ENCODE peak calls at places on chromosomes 7 and 10, in six cellular contexts. I, J, L, U, V and W are unnamed samples.
A peak's percentile ranks its signal among the peaks of the same experiment; 100 is the strongest.

GRCh38 chr7:44305564-44306507 is 19.6 kb downstream of the CAMK2B start:
- DNase-seq in V (no peak), U (no peak), J (no peak), L (no peak), I (no peak), W (no peak)

GRCh38 chr10:5775705-5776104 is 37.5 kb downstream of the GDI2 start:
- DNase-seq in J (no peak), V (peak; percentile 37), I (no peak), L (peak; percentile 83), U (peak; percentile 94), W (no peak)

GRCh38 chr7:159099217-159099655 is 45.4 kb downstream of the VIPR2 start:
- DNase-seq in U (no peak), I (no peak), J (no peak), V (no peak), L (no peak), W (no peak)

GRCh38 chr7:87566311-87566710 is 34.4 kb downstream of the ABCB1 start:
- DNase-seq in I (no peak), J (no peak), V (no peak), U (no peak), L (no peak), W (no peak)

GRCh38 chr10:87546971-87547413 is 42.3 kb downstream of the MINPP1 start:
- DNase-seq in V (no peak), U (no peak), L (no peak), J (no peak), I (no peak), W (no peak)

GRCh38 chr7:111085356-111085755 is 5.6 kb upstream of the LRRN3 start:
- DNase-seq in L (no peak), I (no peak), J (no peak), U (no peak), V (no peak), W (no peak)

GRCh38 chr7:98831641-98832221 is 38.1 kb downstream of the TMEM130 start:
- DNase-seq in I (no peak), U (peak; percentile 45), L (peak; percentile 19), V (peak; percentile 12), J (peak; percentile 24), W (no peak)

GRCh38 chr7:46165281-46165680 is 244.2 kb upstream of the IGFBP3 start:
- DNase-seq in V (no peak), I (no peak), L (no peak), U (no peak), J (no peak), W (no peak)

GRCh38 chr7:98230746-98231471 is 19.7 kb downstream of the BHLHA15 start:
- DNase-seq in L (no peak), V (no peak), J (no peak), U (no peak), I (no peak), W (no peak)

GRCh38 chr10:34292675-34293074 is 522.4 kb downstream of the PARD3 start:
- DNase-seq in U (no peak), V (no peak), I (no peak), L (no peak), J (no peak), W (peak; percentile 12)

GRCh38 chr7:13907824-13908223 is 81.6 kb downstream of the ETV1 start:
- DNase-seq in V (no peak), L (no peak), J (no peak), U (no peak), I (no peak), W (no peak)

GRCh38 chr7:11203688-11204087 is 230.0 kb downstream of the PHF14 start:
- DNase-seq in I (no peak), L (no peak), V (peak; percentile 13), U (no peak), J (no peak), W (no peak)

GRCh38 chr7:127997226-127997922 is 33.9 kb downstream of the LRRC4 start:
- DNase-seq in I (no peak), L (no peak), V (no peak), U (no peak), J (no peak), W (no peak)

GRCh38 chr7:155052982-155053381 is 17.1 kb upstream of the HTR5A start:
- DNase-seq in I (no peak), U (no peak), J (no peak), V (no peak), L (no peak), W (no peak)

GRCh38 chr7:20558963-20559716 is 56.3 kb upstream of the ABCB5 start:
- DNase-seq in L (no peak), U (no peak), V (no peak), I (no peak), J (no peak), W (no peak)

GRCh38 chr10:3895045-3895609 is 110.1 kb upstream of the KLF6 start:
- DNase-seq in I (no peak), V (no peak), J (no peak), L (no peak), U (no peak), W (no peak)

GRCh38 chr10:35517431-35518181 is 87.5 kb upstream of the GJD4 start:
- DNase-seq in L (no peak), J (no peak), U (no peak), V (no peak), I (no peak), W (no peak)

GRCh38 chr7:116652793-116653192 is 19.2 kb upstream of the MET start:
- DNase-seq in L (no peak), I (no peak), U (no peak), V (no peak), J (no peak), W (no peak)

GRCh38 chr10:121702351-121703320 is 104.4 kb upstream of the FGFR2 start:
- DNase-seq in I (no peak), J (no peak), V (no peak), U (no peak), L (no peak), W (no peak)

GRCh38 chr10:95319239-95319638 is 28.4 kb upstream of the PDLIM1 start:
- DNase-seq in U (no peak), I (no peak), L (no peak), J (no peak), V (no peak), W (no peak)

GRCh38 chr7:149799397-149800168 is 26.2 kb upstream of the ZNF467 start:
- DNase-seq in J (peak; percentile 62), L (peak; percentile 70), I (no peak), U (peak; percentile 45), V (peak; percentile 54), W (no peak)

GRCh38 chr7:117053407-117053806 is 100.1 kb downstream of the ST7 start:
- DNase-seq in L (no peak), J (no peak), V (no peak), I (no peak), U (no peak), W (no peak)

GRCh38 chr10:93465806-93466675 is 16.1 kb downstream of the MYOF start:
- DNase-seq in J (peak; percentile 87), I (peak; percentile 81), U (no peak), L (no peak), V (peak; percentile 87), W (no peak)

GRCh38 chr7:5422324-5423271 is 1.0 kb downstream of the TNRC18 start:
- DNase-seq in U (no peak), L (no peak), I (no peak), V (no peak), J (peak; percentile 27), W (no peak)

GRCh38 chr7:143407296-143408246 is 1.1 kb downstream of the EPHA1 start:
- DNase-seq in L (peak; percentile 55), U (peak; percentile 58), I (no peak), V (no peak), J (no peak), W (no peak)

GRCh38 chr10:92593553-92594046 is 670 bp downstream of the KIF11 start:
- DNase-seq in J (no peak), V (no peak), L (no peak), U (no peak), I (no peak), W (no peak)

GRCh38 chr7:63057265-63057664 is 941.4 kb upstream of the ZNF722 start:
- DNase-seq in J (no peak), I (no peak), U (no peak), V (no peak), L (no peak), W (no peak)

GRCh38 chr7:64890761-64891666 is 12.1 kb upstream of the ZNF273 start:
- DNase-seq in L (no peak), J (no peak), V (no peak), I (no peak), U (no peak), W (no peak)

GRCh38 chr7:28808786-28809533 is 149.2 kb downstream of the TRIL start:
- DNase-seq in I (no peak), J (no peak), U (no peak), L (no peak), V (peak; percentile 70), W (no peak)

GRCh38 chr7:64887756-64888508 is 15.1 kb upstream of the ZNF273 start:
- DNase-seq in U (peak; percentile 15), I (no peak), J (peak; percentile 31), V (peak; percentile 60), L (peak; percentile 46), W (no peak)

GRCh38 chr10:6020806-6021205 is 41.4 kb downstream of the IL2RA start:
- DNase-seq in L (no peak), V (no peak), J (no peak), U (no peak), I (no peak), W (no peak)

GRCh38 chr7:76282344-76283253 is 19.9 kb upstream of the HSPB1 start:
- DNase-seq in U (no peak), J (no peak), L (peak; percentile 11), I (no peak), V (no peak), W (no peak)

GRCh38 chr7:1053002-1053411 is 8.7 kb downstream of the GPR146 start:
- DNase-seq in J (no peak), I (no peak), U (no peak), L (no peak), V (no peak), W (no peak)